ENCODE peak calls at places on chromosome 18, in four cellular contexts. W is K562, Q is upper lobe of left lung, L is GM13977. P is an unnamed sample.

GRCh38 chr18:42047721-42048120 is 92.7 kb downstream of the PIK3C3 start:
- DNase-seq in Q (no peak), L (no peak), W (no peak), P (no peak)

GRCh38 chr18:22983175-22983574 is 50.0 kb downstream of the RBBP8 start:
- DNase-seq in W (no peak), Q (no peak), L (no peak), P (no peak)

GRCh38 chr18:61244632-61245031 is 88.6 kb upstream of the CDH20 start:
- DNase-seq in Q (no peak), L (no peak), W (no peak), P (no peak)

GRCh38 chr18:61400714-61401113 is 67.5 kb downstream of the CDH20 start:
- DNase-seq in W (no peak), Q (no peak), L (no peak), P (no peak)

GRCh38 chr18:3319399-3319798 is 57.5 kb downstream of the MYL12B start:
- DNase-seq in W (no peak), L (no peak), Q (peak), P (no peak)

GRCh38 chr18:71362140-71362539 is 1073.3 kb downstream of the SOCS6 start:
- DNase-seq in L (no peak), W (no peak), Q (no peak), P (no peak)

GRCh38 chr18:62128157-62128556 is 58.7 kb downstream of the PIGN start:
- DNase-seq in L (no peak), W (no peak), Q (no peak), P (no peak)

GRCh38 chr18:74013955-74014354 is 133.7 kb downstream of the FBXO15 start:
- DNase-seq in W (no peak), L (no peak), Q (no peak), P (no peak)

GRCh38 chr18:26386421-26386820 is 160.2 kb downstream of the TAF4B start:
- DNase-seq in L (no peak), Q (no peak), W (no peak), P (no peak)

GRCh38 chr18:23743733-23744333 is 54.6 kb downstream of the LAMA3 start:
- DNase-seq in Q (no peak), L (no peak), W (no peak), P (no peak)

GRCh38 chr18:76620326-76620813 is 125.3 kb upstream of the ZNF516 start:
- DNase-seq in W (no peak), L (peak), Q (peak), P (peak)

GRCh38 chr18:57107141-57107832 is 39.6 kb upstream of the BOD1L2 start:
- DNase-seq in Q (no peak), W (peak), L (no peak), P (peak)

GRCh38 chr18:42414756-42415454 is 459.9 kb downstream of the PIK3C3 start:
- DNase-seq in Q (no peak), W (no peak), L (no peak), P (no peak)

GRCh38 chr18:50700245-50701165 is 119.3 kb downstream of the MRO start:
- DNase-seq in L (no peak), Q (no peak), W (no peak), P (no peak)
- TF ChIP-seq CTCF in L (no peak), Q (no peak), W (no peak), P (no peak)

GRCh38 chr18:9366126-9366714 is 31.6 kb downstream of the TWSG1 start:
- DNase-seq in L (no peak), Q (no peak), W (no peak), P (peak)
- TF ChIP-seq CTCF in L (no peak), Q (no peak), W (no peak), P (peak)

DNA sequence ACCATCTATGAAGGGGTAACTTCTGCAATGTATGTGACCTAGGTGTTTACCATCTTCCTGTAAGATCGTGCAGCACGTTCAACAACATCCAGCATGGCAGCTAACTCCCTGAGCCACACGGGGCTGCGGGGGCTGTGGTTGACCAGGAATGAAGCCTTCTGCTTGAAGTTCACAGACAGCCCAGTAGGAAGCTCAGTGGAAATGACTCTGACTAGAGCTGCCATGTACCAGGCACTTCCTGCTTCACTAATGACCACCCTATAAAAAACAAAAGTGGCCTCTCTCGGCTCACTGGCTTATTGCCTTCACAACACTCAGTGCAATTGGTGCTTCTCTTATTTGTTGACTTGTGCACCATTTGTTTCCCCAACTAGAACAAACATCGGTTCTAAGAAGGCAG is 99.7 kb upstream of the SMAD7 start:
- DNase-seq in Q (no peak), L (no peak), W (no peak), P (no peak)
- TF ChIP-seq CTCF in Q (no peak), L (no peak), W (no peak), P (no peak)

GRCh38 chr18:12048010-12048826 is 45.4 kb upstream of the ANKRD62 start:
- DNase-seq in W (no peak), Q (peak), L (no peak), P (no peak)
- TF ChIP-seq CTCF in W (peak), Q (no peak), L (no peak), P (no peak)

GRCh38 chr18:55269632-55270031 is 310.4 kb upstream of the CCDC68 start:
- DNase-seq in Q (no peak), L (no peak), W (no peak), P (no peak)

GRCh38 chr18:55272510-55273243 is 313.4 kb upstream of the CCDC68 start:
- DNase-seq in L (no peak), Q (no peak), W (no peak), P (no peak)

GRCh38 chr18:55280515-55280914 is 307.5 kb downstream of the TCF4 start:
- DNase-seq in Q (no peak), L (no peak), W (no peak), P (no peak)

GRCh38 chr18:55275042-55275897 is 312.7 kb downstream of the TCF4 start:
- DNase-seq in W (no peak), L (no peak), Q (no peak), P (no peak)
- TF ChIP-seq CTCF in W (peak), L (peak), Q (no peak), P (no peak)

GRCh38 chr18:8260847-8261246 is 348.4 kb upstream of the RAB12 start:
- DNase-seq in L (peak), Q (peak), W (no peak), P (no peak)

GRCh38 chr18:8254664-8255063 is 354.6 kb upstream of the RAB12 start:
- DNase-seq in Q (no peak), L (no peak), W (no peak), P (no peak)

GRCh38 chr18:8261651-8262091 is 347.6 kb upstream of the RAB12 start:
- DNase-seq in L (no peak), W (no peak), Q (no peak), P (no peak)

GRCh38 chr18:8260319-8260718 is 348.9 kb upstream of the RAB12 start:
- DNase-seq in L (no peak), W (no peak), Q (no peak), P (no peak)

GRCh38 chr18:8257851-8258434 is 351.3 kb upstream of the RAB12 start:
- DNase-seq in W (no peak), L (no peak), Q (no peak), P (no peak)
- TF ChIP-seq CTCF in W (no peak), L (no peak), Q (no peak), P (no peak)

GRCh38 chr18:49510393-49511115 is 23.5 kb upstream of the C18orf32 start:
- DNase-seq in Q (no peak), L (peak), W (peak), P (peak)
- TF ChIP-seq CTCF in Q (peak), L (peak), W (peak), P (peak)

GRCh38 chr18:13452851-13453524 is 234.4 kb downstream of the LDLRAD4 start:
- DNase-seq in Q (no peak), W (no peak), L (no peak), P (no peak)

GRCh38 chr18:13451208-13451530 is 232.6 kb downstream of the LDLRAD4 start:
- DNase-seq in Q (no peak), L (no peak), W (no peak), P (no peak)

GRCh38 chr18:13453714-13454113 is 235.2 kb downstream of the LDLRAD4 start:
- DNase-seq in Q (no peak), L (no peak), W (no peak), P (no peak)

GRCh38 chr18:13451661-13452447 is 233.3 kb downstream of the LDLRAD4 start:
- DNase-seq in Q (no peak), W (no peak), L (no peak), P (no peak)

GRCh38 chr18:13452448-13452811 is 233.9 kb downstream of the LDLRAD4 start:
- DNase-seq in L (no peak), Q (no peak), W (no peak), P (no peak)
- TF ChIP-seq CTCF in L (no peak), Q (no peak), W (no peak), P (no peak)

DNA sequence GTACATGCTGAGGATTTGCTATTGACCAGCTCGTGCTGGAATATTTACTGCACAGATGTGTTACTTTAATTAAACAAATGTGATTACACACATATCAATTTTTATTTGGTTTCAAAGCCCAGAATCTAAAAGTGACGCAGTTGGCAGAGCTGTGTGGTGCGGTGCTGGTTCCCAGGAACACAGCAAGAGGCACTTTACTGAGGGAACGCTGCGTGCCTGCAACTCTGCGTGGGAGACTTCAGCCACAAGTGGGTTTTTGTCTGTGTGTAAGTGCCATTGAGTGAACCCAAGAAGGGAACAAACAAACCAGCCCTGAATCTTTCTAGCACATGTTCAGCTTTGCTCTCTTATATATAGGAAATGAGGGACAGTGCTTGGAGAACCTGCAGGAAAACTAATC is 196.5 kb upstream of the CELF4 start:
- DNase-seq in W (no peak), Q (no peak), L (no peak), P (no peak)
- TF ChIP-seq CTCF in W (no peak), Q (no peak), L (no peak), P (no peak)

GRCh38 chr18:32271649-32272324 is 81.9 kb downstream of the MEP1B start:
- DNase-seq in Q (no peak), W (peak), L (peak), P (no peak)
- TF ChIP-seq CTCF in Q (peak), W (peak), L (peak), P (peak)